ENCODE peak calls at places on chromosome 14, in four cellular contexts. S is astrocyte of the cerebellum, P is progenitor cell of endocrine pancreas, E is MCF 10A. Z is an unnamed sample.

GRCh38 chr14:22955702-22956575 is 951 bp downstream of the HAUS4 start:
- DNase-seq in E (peak; percentile 3), S (no peak), P (no peak), Z (no peak)

GRCh38 chr14:22432348-22432976 is 156.6 kb downstream of the DAD1 start:
- DNase-seq in S (peak; percentile 96), P (no peak), E (peak; percentile 97), Z (peak; percentile 65)

GRCh38 chr14:90837355-90837754 is 21.1 kb upstream of the TTC7B start:
- DNase-seq in S (no peak), P (no peak), E (no peak), Z (no peak)

GRCh38 chr14:22314183-22314820 is 274.7 kb downstream of the DAD1 start:
- DNase-seq in S (no peak), E (peak; percentile 70), P (no peak), Z (peak; percentile 57)

GRCh38 chr14:102020058-102020971 is 55.9 kb downstream of the DYNC1H1 start:
- DNase-seq in P (no peak), S (peak; percentile 86), E (no peak), Z (no peak)

GRCh38 chr14:70771781-70772212 is 37.5 kb downstream of the MAP3K9 start:
- DNase-seq in S (no peak), E (peak; percentile 40), P (no peak), Z (no peak)

GRCh38 chr14:77554816-77555599 is 56.4 kb upstream of the ISM2 start:
- DNase-seq in P (no peak), S (no peak), E (no peak), Z (no peak)

GRCh38 chr14:101707863-101708620 is 53.5 kb upstream of the PPP2R5C start:
- DNase-seq in P (no peak), E (no peak), S (no peak), Z (no peak)

GRCh38 chr14:93133476-93133875 is 17.8 kb upstream of the ITPK1 start:
- DNase-seq in E (peak; percentile 95), S (no peak), P (no peak), Z (no peak)

GRCh38 chr14:96698846-96699543 is 98.2 kb upstream of the VRK1 start:
- DNase-seq in E (no peak), S (no peak), P (no peak), Z (no peak)

GRCh38 chr14:34981743-34982420 is 910 bp upstream of the SRP54 start:
- DNase-seq in S (peak; percentile 22), E (peak; percentile 55), P (no peak), Z (peak; percentile 34)

GRCh38 chr14:38342803-38343202 is 86.9 kb upstream of the CLEC14A start:
- DNase-seq in S (peak; percentile 46), E (peak; percentile 58), P (no peak), Z (no peak)

GRCh38 chr14:35213143-35213788 is 78.9 kb upstream of the PSMA6 start:
- DNase-seq in S (no peak), P (no peak), E (peak; percentile 4), Z (no peak)

GRCh38 chr14:32939254-32940065 is 781 bp downstream of the NPAS3 start:
- DNase-seq in E (peak; percentile 38), S (peak; percentile 45), P (peak; percentile 65), Z (peak; percentile 20)

GRCh38 chr14:53537421-53538315 is 384.5 kb upstream of the DDHD1 start:
- DNase-seq in S (no peak), E (no peak), P (no peak), Z (no peak)

GRCh38 chr14:22811752-22812151 is 3.5 kb downstream of the SLC7A7 start:
- DNase-seq in S (no peak), E (no peak), P (no peak), Z (no peak)

GRCh38 chr14:89801128-89801527 is 153.4 kb downstream of the EFCAB11 start:
- DNase-seq in S (no peak), E (peak; percentile 49), P (no peak), Z (no peak)

GRCh38 chr14:61620130-61620946 is 75.0 kb upstream of the HIF1A start:
- DNase-seq in P (no peak), E (peak; percentile 90), S (peak; percentile 90), Z (no peak)

GRCh38 chr14:101957406-101958234 is 6.8 kb upstream of the DYNC1H1 start:
- DNase-seq in E (no peak), P (no peak), S (no peak), Z (no peak)

GRCh38 chr14:54257424-54257823 is 139.4 kb upstream of the CDKN3 start:
- DNase-seq in S (no peak), P (no peak), E (no peak), Z (no peak)

GRCh38 chr14:43204816-43205215 is 1302.3 kb downstream of the FSCB start:
- DNase-seq in P (no peak), E (no peak), S (no peak), Z (no peak)

GRCh38 chr14:64763801-64764511 is 59.7 kb downstream of the PLEKHG3 start:
- DNase-seq in P (no peak), E (peak; percentile 19), S (no peak), Z (peak; percentile 23)

GRCh38 chr14:26694521-26694920 is 96.7 kb upstream of the NOVA1 start:
- DNase-seq in P (no peak), S (no peak), E (no peak), Z (no peak)

GRCh38 chr14:71339650-71340415 is 432.6 kb downstream of the PCNX1 start:
- DNase-seq in P (no peak), E (no peak), S (no peak), Z (no peak)

GRCh38 chr14:92481386-92481785 is 32.2 kb upstream of the RIN3 start:
- DNase-seq in P (no peak), E (no peak), S (peak; percentile 88), Z (no peak)

GRCh38 chr14:58966991-58967390 is 221.5 kb upstream of the DAAM1 start:
- DNase-seq in P (no peak), S (no peak), E (no peak), Z (no peak)

GRCh38 chr14:93033983-93034670 is 81.6 kb downstream of the ITPK1 start:
- DNase-seq in P (no peak), E (peak; percentile 25), S (no peak), Z (peak; percentile 44)

GRCh38 chr14:86141966-86142365 is 612.0 kb downstream of the FLRT2 start:
- DNase-seq in S (no peak), E (no peak), P (no peak), Z (no peak)

GRCh38 chr14:51246032-51246431 is 6.0 kb downstream of the TMX1 start:
- DNase-seq in S (no peak), P (no peak), E (no peak), Z (no peak)

GRCh38 chr14:51240804-51241380 is 845 bp downstream of the TMX1 start:
- DNase-seq in S (no peak), E (no peak), P (no peak), Z (no peak)

GRCh38 chr14:51244591-51244990 is 4.5 kb downstream of the TMX1 start:
- DNase-seq in E (no peak), S (no peak), P (no peak), Z (no peak)

GRCh38 chr14:51239813-51240803 is at the start of gene TMX1:
- DNase-seq in S (peak; percentile 98), P (peak; percentile 95), E (peak; percentile 99), Z (peak; percentile 94)

DNA sequence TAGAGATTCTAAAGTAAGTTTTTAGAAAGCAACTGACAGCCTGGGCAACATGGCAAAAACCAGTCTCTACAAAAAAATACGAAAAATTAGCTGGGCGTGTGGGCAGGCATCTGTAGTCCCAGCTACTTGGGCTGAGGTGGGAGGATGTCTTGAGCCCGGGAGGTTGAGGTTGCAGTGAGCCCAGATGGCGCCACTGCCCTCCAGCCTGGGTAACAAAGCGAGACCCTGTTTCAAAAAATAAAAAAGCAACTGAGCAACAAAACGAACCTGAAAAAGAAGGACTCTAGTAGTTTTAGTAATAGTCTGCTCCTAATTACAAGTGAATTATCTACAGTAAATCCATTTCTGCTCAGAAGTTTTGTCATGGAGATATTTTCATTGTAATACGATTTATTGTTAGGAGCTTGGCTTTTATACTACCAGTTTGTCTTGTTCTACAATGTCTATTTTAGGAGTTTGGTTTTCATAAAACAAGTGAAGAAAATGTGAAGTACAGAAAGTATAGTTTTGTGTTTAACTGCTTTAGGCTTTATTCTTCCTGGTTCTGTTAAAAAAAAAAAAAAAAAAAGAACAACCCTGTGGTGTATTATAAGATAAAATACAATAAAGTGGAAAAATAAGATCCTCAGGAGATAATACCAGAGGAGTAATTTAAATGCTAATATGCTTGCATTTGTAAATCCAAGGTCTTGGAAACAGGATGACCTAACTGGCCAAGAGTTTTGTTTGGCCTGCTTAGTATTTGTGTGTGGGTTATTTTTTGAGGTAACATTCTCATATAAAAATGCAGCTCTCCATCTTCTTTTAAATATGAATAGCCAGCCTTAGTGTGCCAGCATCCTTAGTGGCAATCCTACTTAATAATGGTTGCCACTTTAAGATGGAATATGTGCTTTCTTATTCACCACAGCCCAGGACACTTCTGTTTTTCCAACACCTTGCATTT is 2.8 kb downstream of the TMX1 start:
- DNase-seq in P (no peak), E (no peak), S (no peak), Z (no peak)
- TF ChIP-seq CTCF in P (no peak), E (no peak), S (peak; percentile 14), Z (no peak)

GRCh38 chr14:75018684-75019083 is 16.0 kb downstream of the EIF2B2 start:
- DNase-seq in E (no peak), P (no peak), S (no peak), Z (peak; percentile 50)

GRCh38 chr14:75025082-75025481 is 22.4 kb downstream of the EIF2B2 start:
- DNase-seq in E (no peak), P (no peak), S (no peak), Z (no peak)

GRCh38 chr14:75023108-75023507 is 20.4 kb downstream of the EIF2B2 start:
- DNase-seq in P (no peak), E (no peak), S (no peak), Z (no peak)

GRCh38 chr14:75025876-75026275 is 23.2 kb downstream of the EIF2B2 start:
- DNase-seq in E (no peak), P (no peak), S (no peak), Z (no peak)

GRCh38 chr14:75022655-75023054 is 19.9 kb downstream of the EIF2B2 start:
- DNase-seq in S (no peak), E (peak; percentile 36), P (no peak), Z (peak; percentile 32)
- TF ChIP-seq CTCF in S (peak; percentile 50), E (peak; percentile 28), P (peak; percentile 49), Z (no peak)

GRCh38 chr14:57417228-57417627 is 26.8 kb downstream of the NAA30 start:
- DNase-seq in E (no peak), S (no peak), P (no peak), Z (no peak)
- TF ChIP-seq CTCF in E (no peak), S (no peak), P (no peak), Z (no peak)

GRCh38 chr14:52188381-52188780 is 79.1 kb upstream of the PTGDR start:
- DNase-seq in E (peak; percentile 9), P (no peak), S (no peak), Z (no peak)
- TF ChIP-seq CTCF in E (no peak), P (no peak), S (no peak), Z (no peak)

GRCh38 chr14:20429801-20430669 is 5.9 kb downstream of the KLHL33 start:
- DNase-seq in E (no peak), S (no peak), P (no peak), Z (no peak)
- TF ChIP-seq CTCF in E (no peak), S (no peak), P (no peak), Z (no peak)